ENCODE peak calls at places on chromosome 3, in six cellular contexts. One of them, this sample, is unnamed.

GRCh38 chr3:65425880-65426279 is 612.8 kb downstream of the MAGI1 start:
- DNase-seq in sciatic nerve: no peak
- DNase-seq in Kasumi-1: peak
- DNase-seq in EL: peak
- DNase-seq in dorsolateral prefrontal cortex: no peak
- DNase-seq in activated CD8-positive, alpha-beta memory T cell treated with anti-CD3 and anti-CD28 coated beads for 48 hours: no peak
- DNase-seq in this sample: peak

GRCh38 chr3:52623234-52623792 is 62.4 kb downstream of the PBRM1 start:
- DNase-seq in sciatic nerve: no peak
- DNase-seq in Kasumi-1: no peak
- DNase-seq in EL: no peak
- DNase-seq in dorsolateral prefrontal cortex: no peak
- DNase-seq in activated CD8-positive, alpha-beta memory T cell treated with anti-CD3 and anti-CD28 coated beads for 48 hours: no peak
- DNase-seq in this sample: no peak

GRCh38 chr3:40690696-40691597 is 166.2 kb downstream of the ZNF621 start:
- DNase-seq in sciatic nerve: peak
- DNase-seq in Kasumi-1: peak
- DNase-seq in EL: no peak
- DNase-seq in dorsolateral prefrontal cortex: peak
- DNase-seq in activated CD8-positive, alpha-beta memory T cell treated with anti-CD3 and anti-CD28 coated beads for 48 hours: no peak
- DNase-seq in this sample: no peak

GRCh38 chr3:197406266-197406665 is 107.9 kb upstream of the DLG1 start:
- DNase-seq in sciatic nerve: no peak
- DNase-seq in Kasumi-1: no peak
- DNase-seq in EL: no peak
- DNase-seq in dorsolateral prefrontal cortex: peak
- DNase-seq in activated CD8-positive, alpha-beta memory T cell treated with anti-CD3 and anti-CD28 coated beads for 48 hours: no peak
- DNase-seq in this sample: no peak

GRCh38 chr3:14846481-14846880 is 27.7 kb downstream of the FGD5 start:
- DNase-seq in sciatic nerve: no peak
- DNase-seq in Kasumi-1: no peak
- DNase-seq in EL: no peak
- DNase-seq in dorsolateral prefrontal cortex: no peak
- DNase-seq in activated CD8-positive, alpha-beta memory T cell treated with anti-CD3 and anti-CD28 coated beads for 48 hours: no peak
- DNase-seq in this sample: no peak

GRCh38 chr3:104943931-104944330 is 422.8 kb upstream of the ALCAM start:
- DNase-seq in sciatic nerve: no peak
- DNase-seq in Kasumi-1: no peak
- DNase-seq in EL: no peak
- DNase-seq in dorsolateral prefrontal cortex: no peak
- DNase-seq in activated CD8-positive, alpha-beta memory T cell treated with anti-CD3 and anti-CD28 coated beads for 48 hours: no peak
- DNase-seq in this sample: no peak

GRCh38 chr3:170277833-170278586 is 55.8 kb downstream of the PRKCI start:
- DNase-seq in sciatic nerve: no peak
- DNase-seq in Kasumi-1: no peak
- DNase-seq in EL: no peak
- DNase-seq in dorsolateral prefrontal cortex: no peak
- DNase-seq in activated CD8-positive, alpha-beta memory T cell treated with anti-CD3 and anti-CD28 coated beads for 48 hours: no peak
- DNase-seq in this sample: no peak

GRCh38 chr3:142226474-142226873 is 1.1 kb upstream of the GK5 start:
- DNase-seq in sciatic nerve: no peak
- DNase-seq in Kasumi-1: peak
- DNase-seq in EL: no peak
- DNase-seq in dorsolateral prefrontal cortex: no peak
- DNase-seq in activated CD8-positive, alpha-beta memory T cell treated with anti-CD3 and anti-CD28 coated beads for 48 hours: no peak
- DNase-seq in this sample: no peak

GRCh38 chr3:168977696-168978374 is 685.7 kb downstream of the MECOM start:
- DNase-seq in sciatic nerve: no peak
- DNase-seq in Kasumi-1: no peak
- DNase-seq in EL: no peak
- DNase-seq in dorsolateral prefrontal cortex: no peak
- DNase-seq in activated CD8-positive, alpha-beta memory T cell treated with anti-CD3 and anti-CD28 coated beads for 48 hours: no peak
- DNase-seq in this sample: no peak

GRCh38 chr3:112770907-112771306 is 75.8 kb downstream of the CD200R1L start:
- DNase-seq in sciatic nerve: no peak
- DNase-seq in Kasumi-1: no peak
- DNase-seq in EL: no peak
- DNase-seq in dorsolateral prefrontal cortex: no peak
- DNase-seq in activated CD8-positive, alpha-beta memory T cell treated with anti-CD3 and anti-CD28 coated beads for 48 hours: no peak
- DNase-seq in this sample: no peak

GRCh38 chr3:38580450-38581382 is 68.8 kb downstream of the SCN5A start:
- DNase-seq in sciatic nerve: peak
- DNase-seq in Kasumi-1: no peak
- DNase-seq in EL: no peak
- DNase-seq in dorsolateral prefrontal cortex: no peak
- DNase-seq in activated CD8-positive, alpha-beta memory T cell treated with anti-CD3 and anti-CD28 coated beads for 48 hours: no peak
- DNase-seq in this sample: no peak

GRCh38 chr3:52532838-52533622 is 627 bp downstream of the NT5DC2 start:
- DNase-seq in sciatic nerve: peak
- DNase-seq in Kasumi-1: no peak
- DNase-seq in EL: peak
- DNase-seq in dorsolateral prefrontal cortex: no peak
- DNase-seq in activated CD8-positive, alpha-beta memory T cell treated with anti-CD3 and anti-CD28 coated beads for 48 hours: no peak
- DNase-seq in this sample: peak